ENCODE peak calls at places on chromosomes 1 and 21, in four cellular contexts. X is K562, Z is WTC11, T is HepG2. F is an unnamed sample.
A peak's percentile ranks its signal among the peaks of the same experiment; 100 is the strongest.

GRCh38 chr1:27045973-27046558 is 33.4 kb upstream of the TENT5B start:
- DNase-seq in X (peak; percentile 85), Z (peak; percentile 88), T (peak; percentile 38), F (peak; percentile 82)

GRCh38 chr1:35646043-35646442 is 4.7 kb upstream of the PSMB2 start:
- DNase-seq in X (peak; percentile 39), Z (no peak), T (no peak), F (peak; percentile 25)

GRCh38 chr1:72705921-72706320 is 423.6 kb upstream of the NEGR1 start:
- DNase-seq in X (no peak), Z (no peak), T (no peak), F (no peak)

GRCh38 chr21:37005548-37006242 is 807 bp upstream of the RIPPLY3 start:
- DNase-seq in X (no peak), Z (peak; percentile 67), T (no peak), F (no peak)

GRCh38 chr21:20802631-20803260 is 195.5 kb upstream of the NCAM2 start:
- DNase-seq in X (no peak), Z (no peak), T (no peak), F (no peak)

GRCh38 chr1:42692461-42692860 is 10.2 kb downstream of the YBX1 start:
- DNase-seq in X (no peak), Z (no peak), T (no peak), F (no peak)

GRCh38 chr21:26082549-26082948 is 88.0 kb downstream of the APP start:
- DNase-seq in X (no peak), Z (no peak), T (no peak), F (no peak)

GRCh38 chr1:226210571-226211176 is 12.8 kb upstream of the MIXL1 start:
- DNase-seq in X (peak; percentile 33), Z (peak; percentile 57), T (no peak), F (no peak)

GRCh38 chr1:23695667-23696066 is 4.1 kb downstream of the RPL11 start:
- DNase-seq in X (no peak), Z (no peak), T (no peak), F (no peak)

GRCh38 chr1:153612755-153613331 is at the start of gene S100A16:
- DNase-seq in X (no peak), Z (peak; percentile 54), T (no peak), F (no peak)

GRCh38 chr1:190373705-190374336 is 103.8 kb downstream of the BRINP3 start:
- DNase-seq in X (no peak), Z (no peak), T (peak; percentile 15), F (peak; percentile 34)

GRCh38 chr1:168783424-168783823 is 54.4 kb upstream of the DPT start:
- DNase-seq in X (no peak), Z (no peak), T (no peak), F (no peak)

GRCh38 chr1:95276429-95276828 is 42.4 kb downstream of the RWDD3 start:
- DNase-seq in X (no peak), Z (no peak), T (no peak), F (no peak)

GRCh38 chr1:24118410-24119242 is 6.7 kb upstream of the MYOM3 start:
- DNase-seq in X (no peak), Z (no peak), T (peak; percentile 75), F (no peak)

GRCh38 chr1:228695015-228695955 is 40.0 kb upstream of the RHOU start:
- DNase-seq in X (no peak), Z (no peak), T (peak; percentile 8), F (no peak)

GRCh38 chr1:70140894-70141293 is 64.5 kb downstream of the LRRC40 start:
- DNase-seq in X (no peak), Z (no peak), T (no peak), F (no peak)

GRCh38 chr1:72394457-72394856 is 112.1 kb upstream of the NEGR1 start:
- DNase-seq in X (no peak), Z (no peak), T (no peak), F (no peak)

GRCh38 chr1:99887890-99888289 is 37.7 kb downstream of the AGL start:
- DNase-seq in X (no peak), Z (no peak), T (no peak), F (no peak)

GRCh38 chr1:21325231-21325718 is 35.0 kb upstream of the ECE1 start:
- DNase-seq in X (no peak), Z (no peak), T (no peak), F (no peak)

GRCh38 chr1:89739013-89739843 is 81.6 kb upstream of the LRRC8D start:
- DNase-seq in X (peak; percentile 59), Z (no peak), T (no peak), F (no peak)

GRCh38 chr1:169271094-169271493 is 96.5 kb downstream of the NME7 start:
- DNase-seq in X (peak; percentile 60), Z (no peak), T (no peak), F (no peak)

GRCh38 chr1:32303997-32304622 is 12.2 kb downstream of the HDAC1 start:
- DNase-seq in X (no peak), Z (no peak), T (no peak), F (no peak)

GRCh38 chr1:152078831-152079549 is 9.9 kb downstream of the TCHHL1 start:
- DNase-seq in X (no peak), Z (no peak), T (no peak), F (no peak)

GRCh38 chr21:21019681-21020080 is 21.5 kb downstream of the NCAM2 start:
- DNase-seq in X (no peak), Z (no peak), T (no peak), F (no peak)

GRCh38 chr1:214276786-214277185 is 4.2 kb upstream of the SMYD2 start:
- DNase-seq in X (no peak), Z (no peak), T (no peak), F (no peak)

GRCh38 chr21:41823166-41823565 is 56.0 kb downstream of the PRDM15 start:
- DNase-seq in X (no peak), Z (no peak), T (no peak), F (no peak)

GRCh38 chr1:219837274-219837993 is 90.9 kb downstream of the SLC30A10 start:
- DNase-seq in X (peak; percentile 87), Z (no peak), T (peak; percentile 59), F (peak; percentile 58)

GRCh38 chr1:33396188-33397124 is 34.4 kb downstream of the PHC2 start:
- DNase-seq in X (peak; percentile 91), Z (no peak), T (no peak), F (no peak)

GRCh38 chr1:202254454-202255252 is 61.1 kb downstream of the LGR6 start:
- DNase-seq in X (peak; percentile 16), Z (no peak), T (no peak), F (no peak)

GRCh38 chr1:172451002-172451443 is 7.2 kb upstream of the PIGC start:
- DNase-seq in X (peak; percentile 52), Z (no peak), T (peak; percentile 85), F (no peak)

GRCh38 chr21:42375141-42375905 is 9.0 kb upstream of the TFF1 start:
- DNase-seq in X (no peak), Z (no peak), T (no peak), F (no peak)

GRCh38 chr1:58754683-58755467 is 29.0 kb downstream of the JUN start:
- DNase-seq in X (peak; percentile 64), Z (no peak), T (no peak), F (no peak)

GRCh38 chr21:21163904-21164303 is 165.7 kb downstream of the NCAM2 start:
- DNase-seq in X (peak; percentile 85), Z (peak; percentile 29), T (peak; percentile 26), F (peak; percentile 45)

GRCh38 chr1:24765308-24765988 is 20.2 kb downstream of the CLIC4 start:
- DNase-seq in X (peak; percentile 87), Z (no peak), T (no peak), F (no peak)

GRCh38 chr1:84619383-84620093 is 45.3 kb upstream of the CTBS start:
- DNase-seq in X (peak; percentile 50), Z (no peak), T (peak; percentile 9), F (peak; percentile 30)

GRCh38 chr21:35323947-35324346 is 274.8 kb upstream of the RUNX1 start:
- DNase-seq in X (no peak), Z (no peak), T (no peak), F (no peak)

DNA sequence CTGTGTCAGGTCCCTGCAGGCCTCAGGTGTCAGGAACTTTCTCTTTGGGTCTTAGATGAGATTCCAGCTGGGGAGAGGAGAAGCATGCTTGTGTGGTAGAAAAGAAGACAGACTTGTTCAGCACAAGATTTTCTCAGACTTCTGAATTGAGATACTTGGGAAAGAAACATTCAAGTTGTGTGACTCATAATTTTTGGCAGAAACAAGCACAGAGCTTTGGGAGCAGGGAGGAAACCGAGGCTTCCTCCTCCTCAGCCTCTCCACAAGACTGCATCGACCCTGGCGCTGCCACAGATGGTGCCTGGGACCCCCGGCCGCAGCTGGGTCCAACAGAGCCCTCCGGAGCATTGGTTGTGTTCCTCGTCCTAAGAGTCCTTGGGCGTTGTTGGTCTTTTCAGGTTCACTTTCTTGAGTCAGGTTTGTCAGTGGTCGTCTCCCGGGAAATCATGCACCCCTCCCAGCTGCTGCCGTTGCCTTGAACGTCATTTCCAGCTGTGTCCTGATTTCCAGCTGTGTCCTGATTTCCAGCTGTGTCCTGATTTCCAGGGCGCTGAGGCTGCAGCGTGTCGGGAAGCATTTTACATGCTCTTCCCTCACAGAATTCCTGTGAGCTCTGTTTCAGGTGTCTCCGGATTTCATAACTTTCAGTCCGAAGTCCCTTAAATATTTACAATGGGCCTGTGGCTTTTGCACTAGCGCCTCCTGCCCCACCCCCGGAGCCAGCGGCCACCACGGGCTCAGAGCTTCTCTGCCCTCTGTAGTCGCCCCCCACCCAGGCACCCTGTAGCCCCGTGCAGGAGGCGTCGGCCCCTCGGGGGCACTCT is 66.5 kb downstream of the COL18A1 start:
- DNase-seq in X (no peak), Z (no peak), T (peak; percentile 96), F (no peak)
- TF ChIP-seq ELF4 in X (no peak), Z (no peak), T (no peak), F (no peak)

DNA sequence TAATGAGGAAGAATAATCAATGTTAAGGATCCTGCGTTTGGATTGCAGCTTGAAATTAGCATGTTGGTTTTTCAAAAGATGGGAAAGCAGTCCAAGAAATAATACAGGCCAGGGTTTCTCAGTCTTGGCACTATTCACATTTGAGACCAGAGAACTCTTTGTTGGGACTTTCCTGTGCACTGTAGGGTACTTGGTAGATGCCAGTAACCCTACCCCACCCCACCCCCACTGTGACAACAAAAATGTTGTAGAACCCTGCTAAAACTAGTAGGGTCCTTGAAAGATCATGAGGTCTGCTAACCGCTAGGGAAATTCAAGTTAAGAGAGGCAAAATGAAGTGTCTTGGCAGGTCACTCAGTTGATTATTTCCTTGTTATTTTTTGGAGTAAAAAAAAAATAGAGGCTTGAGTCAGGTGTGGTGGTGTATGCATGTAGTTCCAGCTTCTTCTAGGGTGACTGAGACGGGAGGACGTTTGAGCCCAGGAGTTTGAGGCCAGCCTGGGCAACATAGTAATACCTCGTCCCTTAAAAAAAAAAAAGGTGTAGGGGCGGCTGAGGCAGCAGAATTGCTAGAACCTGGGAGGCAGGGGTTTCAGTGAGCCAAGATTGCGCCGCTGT is 53.3 kb downstream of the SPEN start:
- DNase-seq in X (no peak), Z (no peak), T (no peak), F (peak; percentile 7)
- TF ChIP-seq ELF4 in X (no peak), Z (no peak), T (no peak), F (no peak)

GRCh38 chr1:75964760-75965408 is 32.7 kb upstream of the ASB17 start:
- DNase-seq in X (no peak), Z (no peak), T (no peak), F (no peak)
- TF ChIP-seq ELF4 in X (no peak), Z (no peak), T (no peak), F (no peak)

GRCh38 chr1:204001166-204001901 is 71.6 kb upstream of the SOX13 start:
- DNase-seq in X (no peak), Z (no peak), T (no peak), F (no peak)

GRCh38 chr1:203996126-203996525 is 76.8 kb upstream of the SOX13 start:
- DNase-seq in X (no peak), Z (peak; percentile 73), T (peak; percentile 59), F (peak; percentile 47)

GRCh38 chr1:204003536-204003935 is 69.4 kb upstream of the SOX13 start:
- DNase-seq in X (no peak), Z (no peak), T (no peak), F (no peak)

GRCh38 chr1:203995228-203995627 is 77.7 kb upstream of the SOX13 start:
- DNase-seq in X (no peak), Z (no peak), T (no peak), F (no peak)

GRCh38 chr1:203999618-204000017 is 73.3 kb upstream of the SOX13 start:
- DNase-seq in X (no peak), Z (no peak), T (no peak), F (no peak)
- TF ChIP-seq ELF4 in X (no peak), Z (no peak), T (no peak), F (no peak)

F was measured in HEK293T.